ENCODE peak calls at places on chromosomes 12 and 14, in four cellular contexts. G, X, K and A are unnamed samples.

GRCh38 chr14:33186656-33187055 is 248.0 kb downstream of the NPAS3 start:
- DNase-seq in G (no peak), X (no peak), K (no peak), A (no peak)

GRCh38 chr12:119828300-119828699 is 48.8 kb downstream of the CIT start:
- DNase-seq in G (no peak), X (no peak), K (no peak), A (no peak)

GRCh38 chr14:24179961-24180726 is 8.3 kb downstream of the REC8 start:
- DNase-seq in G (no peak), X (no peak), K (no peak), A (peak; percentile 83)

GRCh38 chr14:34064349-34064748 is 113.5 kb upstream of the EGLN3 start:
- DNase-seq in G (peak; percentile 58), X (no peak), K (no peak), A (no peak)

GRCh38 chr14:22012452-22012851 is 338.8 kb upstream of the OR4E1 start:
- DNase-seq in G (no peak), X (no peak), K (no peak), A (no peak)

GRCh38 chr14:100532916-100533630 is 54.1 kb downstream of the BEGAIN start:
- DNase-seq in G (peak; percentile 43), X (peak; percentile 41), K (no peak), A (peak; percentile 78)

GRCh38 chr12:104694161-104694560 is 237.4 kb downstream of the CHST11 start:
- DNase-seq in G (no peak), X (no peak), K (no peak), A (no peak)

GRCh38 chr14:60622920-60623263 is 26.4 kb downstream of the SIX1 start:
- DNase-seq in G (no peak), X (no peak), K (no peak), A (no peak)

GRCh38 chr12:116141110-116141832 is 136.2 kb downstream of the MED13L start:
- DNase-seq in G (no peak), X (no peak), K (no peak), A (no peak)

GRCh38 chr14:104303705-104304425 is 165.5 kb downstream of the KIF26A start:
- DNase-seq in G (no peak), X (peak; percentile 31), K (no peak), A (peak; percentile 17)
- H3K9me3 ChIP-seq in G (no peaks in the 10 kb centered on the region), X (no peaks in the 10 kb centered on the region), K (no peaks in the 10 kb centered on the region), A (no peaks in the 10 kb centered on the region)

GRCh38 chr14:79098324-79098723 is 928.2 kb downstream of the NRXN3 start:
- DNase-seq in G (no peak), X (no peak), K (no peak), A (no peak)
- H3K9me3 ChIP-seq in G (no peaks in the 10 kb centered on the region), X (no peaks in the 10 kb centered on the region), K (no peaks in the 10 kb centered on the region), A (no peaks in the 10 kb centered on the region)

DNA sequence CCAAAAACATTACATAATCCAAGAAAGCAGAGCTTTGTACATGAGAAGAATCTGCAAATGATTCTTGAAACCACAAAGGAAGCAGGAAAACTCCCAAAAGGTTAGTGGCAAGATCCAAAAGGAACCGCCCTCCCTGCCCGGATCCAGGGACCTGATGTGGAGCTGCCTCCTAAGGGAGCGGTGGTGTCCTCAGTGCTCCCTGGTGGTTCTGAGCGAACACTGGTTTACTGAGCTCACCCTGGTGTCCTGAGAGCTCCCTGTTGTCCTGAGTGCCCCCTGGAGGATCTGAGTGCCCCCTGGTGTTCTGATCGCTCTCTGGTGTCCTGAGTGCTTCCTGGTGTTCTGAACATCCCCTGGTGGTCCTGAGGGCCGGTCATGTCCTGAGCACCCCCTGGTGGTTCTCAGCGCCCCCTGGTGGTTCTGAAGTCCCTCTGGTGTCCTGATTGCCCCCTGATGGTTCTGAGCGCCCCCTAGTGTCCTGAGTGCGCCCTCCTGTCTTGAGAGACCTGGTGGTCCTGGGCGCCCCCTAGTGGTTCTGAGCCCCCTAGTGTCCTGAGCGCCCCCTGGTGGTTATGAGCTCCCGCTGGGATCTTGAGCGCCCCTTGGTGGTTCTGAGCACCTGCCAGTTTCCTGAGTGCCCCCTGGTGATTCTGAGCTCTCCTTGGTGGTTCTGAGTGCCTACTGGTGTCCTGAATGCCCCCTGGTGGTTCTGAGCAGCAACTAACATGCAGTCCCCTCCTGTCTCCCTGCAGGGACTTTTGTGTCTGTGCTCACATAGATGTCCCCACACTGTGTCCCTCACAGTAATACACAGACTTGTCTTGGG is 891.1 kb downstream of the TMEM121 start:
- DNase-seq in G (peak; percentile 96), X (peak; percentile 68), K (no peak), A (peak; percentile 56)
- H3K9me3 ChIP-seq in G (no peaks in the 10 kb centered on the region), X (no peaks in the 10 kb centered on the region), K (no peaks in the 10 kb centered on the region), A (no peaks in the 10 kb centered on the region)

DNA sequence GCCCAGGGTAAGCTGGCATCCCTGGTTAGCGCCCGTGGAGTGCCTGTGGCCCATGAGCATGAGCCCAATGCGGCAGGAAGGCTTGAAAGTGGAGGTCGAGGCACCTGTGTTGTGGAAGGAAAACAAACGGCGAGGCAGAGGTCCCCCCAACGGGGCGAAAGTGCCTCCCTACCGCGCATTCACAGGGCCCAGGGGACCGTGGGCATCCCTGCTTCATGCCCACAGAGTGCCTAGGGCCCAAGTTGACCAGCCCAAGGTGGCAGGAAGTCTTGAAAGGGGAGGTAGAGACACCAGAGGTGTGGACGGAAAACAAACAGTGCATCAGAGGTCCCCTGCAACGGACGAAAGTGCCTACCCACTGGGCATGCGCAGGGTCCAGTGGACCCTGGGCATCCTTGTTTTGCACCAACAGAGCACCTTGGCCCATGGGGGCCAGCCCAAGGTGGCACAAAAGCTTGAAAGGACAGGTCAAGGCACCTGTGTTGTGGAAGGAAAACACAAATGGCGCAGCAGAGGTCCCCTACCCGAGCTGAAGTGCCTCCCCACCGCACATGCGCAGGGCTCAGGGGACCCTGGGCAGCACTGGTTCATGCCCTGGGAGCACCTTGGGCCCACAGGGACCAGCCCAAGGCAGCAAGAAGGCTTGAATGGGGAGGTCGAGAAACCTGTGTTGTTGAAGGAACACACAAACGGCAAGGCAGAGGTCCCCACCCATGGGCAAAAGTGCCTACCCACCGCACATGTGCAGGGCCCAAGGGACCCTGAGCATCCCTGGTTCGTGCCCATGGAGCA is 377.5 kb downstream of the ALG10 start:
- DNase-seq in G (peak; percentile 4), X (peak; percentile 27), K (no peak), A (peak; percentile 11)
- H3K9me3 ChIP-seq in G (no peaks in the 10 kb centered on the region), X (peaks cover 100% of the 10 kb centered on the region), K (peaks cover 2% of the 10 kb centered on the region), A (no peaks in the 10 kb centered on the region)

DNA sequence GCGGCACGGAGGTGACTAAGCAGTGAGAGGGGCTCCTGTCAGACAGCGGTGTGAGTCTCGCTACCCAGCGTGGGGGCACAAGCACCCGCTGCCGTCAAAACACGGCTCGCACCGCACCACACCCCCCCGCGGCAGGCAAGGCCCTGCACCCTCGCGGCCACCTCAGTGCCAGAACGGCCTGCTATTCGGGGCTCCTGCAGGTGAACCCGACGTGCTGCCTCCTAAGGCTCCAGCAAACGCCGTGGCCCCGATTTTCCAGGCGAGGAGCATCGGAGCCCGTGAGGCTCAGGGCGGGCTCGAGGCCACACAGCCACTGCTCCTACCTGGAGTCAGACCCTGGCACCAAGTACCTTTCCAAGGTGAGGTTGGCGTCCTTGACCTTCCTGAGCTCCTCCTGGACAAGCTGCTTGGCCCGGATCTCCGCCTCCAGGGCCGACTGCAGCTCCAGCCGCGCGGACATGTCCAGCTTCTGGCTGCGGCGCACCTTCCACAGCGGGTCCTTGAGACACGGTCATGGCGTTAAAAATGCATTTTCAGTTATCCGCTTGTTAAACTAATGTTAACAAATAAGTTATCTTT is 41.8 kb downstream of the AMN start:
- DNase-seq in G (no peak), X (no peak), K (no peak), A (no peak)
- H3K9me3 ChIP-seq in G (no peaks in the 10 kb centered on the region), X (no peaks in the 10 kb centered on the region), K (no peaks in the 10 kb centered on the region), A (no peaks in the 10 kb centered on the region)